ENCODE peak calls at places on chromosome 16, in ten cellular contexts. One of them, this sample, is unnamed.
A peak's percentile ranks its signal among the peaks of the same experiment; 100 is the strongest.

GRCh38 chr16:49924078-49924477 is 68.2 kb upstream of the ZNF423 start:
- DNase-seq in bronchial epithelial cell: no peak
- DNase-seq in WTC11: no peak
- DNase-seq in astrocyte of the cerebellum: no peak
- DNase-seq in left ventricle myocardium inferior: no peak
- DNase-seq in cardiac fibroblast: peak; percentile 5
- DNase-seq in fibroblast of pulmonary artery: no peak
- DNase-seq in neural progenitor cell: no peak
- DNase-seq in stomach: no peak
- DNase-seq in GM13976: no peak
- DNase-seq in this sample: no peak

GRCh38 chr16:30948956-30949654 is at the start of gene ORAI3:
- DNase-seq in GM13976: peak; percentile 89
- DNase-seq in bronchial epithelial cell: peak; percentile 54
- DNase-seq in astrocyte of the cerebellum: no peak
- DNase-seq in neural progenitor cell: peak; percentile 84
- DNase-seq in fibroblast of pulmonary artery: peak; percentile 66
- DNase-seq in cardiac fibroblast: peak; percentile 62
- DNase-seq in WTC11: peak; percentile 69
- DNase-seq in stomach: peak; percentile 77
- DNase-seq in left ventricle myocardium inferior: peak; percentile 84
- DNase-seq in this sample: no peak

GRCh38 chr16:64864232-64864803 is 257.5 kb downstream of the CDH11 start:
- DNase-seq in cardiac fibroblast: peak; percentile 96
- DNase-seq in GM13976: no peak
- DNase-seq in WTC11: no peak
- DNase-seq in bronchial epithelial cell: peak; percentile 86
- DNase-seq in neural progenitor cell: no peak
- DNase-seq in astrocyte of the cerebellum: peak; percentile 74
- DNase-seq in left ventricle myocardium inferior: no peak
- DNase-seq in stomach: no peak
- DNase-seq in fibroblast of pulmonary artery: peak; percentile 80
- DNase-seq in this sample: peak; percentile 23

GRCh38 chr16:86984975-86985655 is 332.1 kb downstream of the C16orf95 start:
- DNase-seq in WTC11: peak; percentile 33
- DNase-seq in GM13976: no peak
- DNase-seq in fibroblast of pulmonary artery: no peak
- DNase-seq in neural progenitor cell: peak; percentile 65
- DNase-seq in astrocyte of the cerebellum: no peak
- DNase-seq in stomach: no peak
- DNase-seq in bronchial epithelial cell: no peak
- DNase-seq in left ventricle myocardium inferior: peak; percentile 75
- DNase-seq in cardiac fibroblast: no peak
- DNase-seq in this sample: no peak

GRCh38 chr16:51152691-51153261 is 1.7 kb upstream of the SALL1 start:
- DNase-seq in stomach: no peak
- DNase-seq in bronchial epithelial cell: no peak
- DNase-seq in left ventricle myocardium inferior: no peak
- DNase-seq in neural progenitor cell: no peak
- DNase-seq in astrocyte of the cerebellum: no peak
- DNase-seq in WTC11: no peak
- DNase-seq in fibroblast of pulmonary artery: peak; percentile 21
- DNase-seq in cardiac fibroblast: peak; percentile 12
- DNase-seq in GM13976: no peak
- DNase-seq in this sample: no peak

GRCh38 chr16:75011634-75012307 is 12.9 kb downstream of the ZNRF1 start:
- DNase-seq in cardiac fibroblast: peak; percentile 96
- DNase-seq in astrocyte of the cerebellum: peak; percentile 86
- DNase-seq in fibroblast of pulmonary artery: peak; percentile 85
- DNase-seq in stomach: no peak
- DNase-seq in left ventricle myocardium inferior: no peak
- DNase-seq in WTC11: no peak
- DNase-seq in GM13976: peak; percentile 63
- DNase-seq in neural progenitor cell: no peak
- DNase-seq in bronchial epithelial cell: peak; percentile 97
- DNase-seq in this sample: peak; percentile 49

GRCh38 chr16:22685162-22685830 is 128.7 kb upstream of the HS3ST2 start:
- DNase-seq in neural progenitor cell: no peak
- DNase-seq in left ventricle myocardium inferior: peak; percentile 46
- DNase-seq in GM13976: no peak
- DNase-seq in astrocyte of the cerebellum: no peak
- DNase-seq in stomach: no peak
- DNase-seq in WTC11: no peak
- DNase-seq in cardiac fibroblast: peak; percentile 76
- DNase-seq in bronchial epithelial cell: no peak
- DNase-seq in fibroblast of pulmonary artery: no peak
- DNase-seq in this sample: no peak

GRCh38 chr16:47664653-47665325 is 203.7 kb downstream of the PHKB start:
- DNase-seq in GM13976: no peak
- DNase-seq in neural progenitor cell: no peak
- DNase-seq in left ventricle myocardium inferior: no peak
- DNase-seq in astrocyte of the cerebellum: no peak
- DNase-seq in bronchial epithelial cell: no peak
- DNase-seq in cardiac fibroblast: no peak
- DNase-seq in fibroblast of pulmonary artery: no peak
- DNase-seq in stomach: peak; percentile 48
- DNase-seq in WTC11: no peak
- DNase-seq in this sample: peak; percentile 12

GRCh38 chr16:73329363-73330306 is 281.7 kb upstream of the ZFHX3 start:
- DNase-seq in GM13976: no peak
- DNase-seq in left ventricle myocardium inferior: no peak
- DNase-seq in neural progenitor cell: peak; percentile 51
- DNase-seq in cardiac fibroblast: no peak
- DNase-seq in stomach: no peak
- DNase-seq in WTC11: peak; percentile 22
- DNase-seq in fibroblast of pulmonary artery: no peak
- DNase-seq in bronchial epithelial cell: no peak
- DNase-seq in astrocyte of the cerebellum: no peak
- DNase-seq in this sample: no peak

GRCh38 chr16:52547001-52547833 is at the start of gene TOX3:
- DNase-seq in bronchial epithelial cell: no peak
- DNase-seq in stomach: peak; percentile 78
- DNase-seq in neural progenitor cell: peak; percentile 92
- DNase-seq in WTC11: peak; percentile 67
- DNase-seq in fibroblast of pulmonary artery: no peak
- DNase-seq in left ventricle myocardium inferior: no peak
- DNase-seq in cardiac fibroblast: no peak
- DNase-seq in GM13976: peak; percentile 9
- DNase-seq in astrocyte of the cerebellum: no peak
- DNase-seq in this sample: no peak

GRCh38 chr16:81927561-81928185 is 83.6 kb downstream of the SDR42E1 start:
- DNase-seq in GM13976: peak; percentile 6
- DNase-seq in bronchial epithelial cell: no peak
- DNase-seq in left ventricle myocardium inferior: no peak
- DNase-seq in astrocyte of the cerebellum: no peak
- DNase-seq in fibroblast of pulmonary artery: no peak
- DNase-seq in stomach: no peak
- DNase-seq in neural progenitor cell: no peak
- DNase-seq in WTC11: no peak
- DNase-seq in cardiac fibroblast: no peak
- DNase-seq in this sample: no peak

GRCh38 chr16:88685156-88686061 is 898 bp downstream of the SNAI3 start:
- DNase-seq in left ventricle myocardium inferior: no peak
- DNase-seq in cardiac fibroblast: peak; percentile 68
- DNase-seq in neural progenitor cell: peak; percentile 52
- DNase-seq in astrocyte of the cerebellum: no peak
- DNase-seq in GM13976: no peak
- DNase-seq in bronchial epithelial cell: peak; percentile 59
- DNase-seq in fibroblast of pulmonary artery: peak; percentile 45
- DNase-seq in stomach: no peak
- DNase-seq in WTC11: peak; percentile 50
- DNase-seq in this sample: no peak

GRCh38 chr16:1430214-1430758 is 592 bp upstream of the PERCC1 start:
- DNase-seq in left ventricle myocardium inferior: no peak
- DNase-seq in astrocyte of the cerebellum: no peak
- DNase-seq in stomach: no peak
- DNase-seq in GM13976: no peak
- DNase-seq in WTC11: no peak
- DNase-seq in cardiac fibroblast: no peak
- DNase-seq in neural progenitor cell: no peak
- DNase-seq in bronchial epithelial cell: no peak
- DNase-seq in fibroblast of pulmonary artery: no peak
- DNase-seq in this sample: no peak

GRCh38 chr16:57475711-57476339 is 10.5 kb downstream of the DOK4 start:
- DNase-seq in GM13976: peak; percentile 88
- DNase-seq in left ventricle myocardium inferior: no peak
- DNase-seq in astrocyte of the cerebellum: no peak
- DNase-seq in neural progenitor cell: peak; percentile 89
- DNase-seq in WTC11: peak; percentile 95
- DNase-seq in fibroblast of pulmonary artery: peak; percentile 69
- DNase-seq in cardiac fibroblast: peak; percentile 35
- DNase-seq in bronchial epithelial cell: no peak
- DNase-seq in stomach: no peak
- DNase-seq in this sample: no peak

GRCh38 chr16:55943257-55943656 is 68.1 kb upstream of the CES5A start:
- DNase-seq in WTC11: no peak
- DNase-seq in astrocyte of the cerebellum: no peak
- DNase-seq in fibroblast of pulmonary artery: no peak
- DNase-seq in neural progenitor cell: no peak
- DNase-seq in cardiac fibroblast: no peak
- DNase-seq in left ventricle myocardium inferior: no peak
- DNase-seq in stomach: no peak
- DNase-seq in GM13976: no peak
- DNase-seq in bronchial epithelial cell: no peak
- DNase-seq in this sample: no peak

GRCh38 chr16:89060207-89060794 is 33.4 kb upstream of the ACSF3 start:
- DNase-seq in left ventricle myocardium inferior: no peak
- DNase-seq in WTC11: no peak
- DNase-seq in stomach: no peak
- DNase-seq in cardiac fibroblast: no peak
- DNase-seq in GM13976: peak; percentile 84
- DNase-seq in bronchial epithelial cell: no peak
- DNase-seq in neural progenitor cell: no peak
- DNase-seq in fibroblast of pulmonary artery: no peak
- DNase-seq in astrocyte of the cerebellum: no peak
- DNase-seq in this sample: no peak

GRCh38 chr16:4612977-4613635 is 1.6 kb downstream of the UBALD1 start:
- DNase-seq in cardiac fibroblast: no peak
- DNase-seq in fibroblast of pulmonary artery: no peak
- DNase-seq in GM13976: no peak
- DNase-seq in left ventricle myocardium inferior: no peak
- DNase-seq in bronchial epithelial cell: peak; percentile 45
- DNase-seq in neural progenitor cell: no peak
- DNase-seq in astrocyte of the cerebellum: no peak
- DNase-seq in stomach: no peak
- DNase-seq in WTC11: no peak
- DNase-seq in this sample: no peak
- TF ChIP-seq CTCF in cardiac fibroblast: no peak
- TF ChIP-seq CTCF in fibroblast of pulmonary artery: no peak
- TF ChIP-seq CTCF in GM13976: no peak
- TF ChIP-seq CTCF in left ventricle myocardium inferior: no peak
- TF ChIP-seq CTCF in bronchial epithelial cell: no peak
- TF ChIP-seq CTCF in neural progenitor cell: no peak
- TF ChIP-seq CTCF in astrocyte of the cerebellum: no peak
- TF ChIP-seq CTCF in stomach: no peak
- TF ChIP-seq CTCF in WTC11: no peak
- TF ChIP-seq CTCF in this sample: no peak

DNA sequence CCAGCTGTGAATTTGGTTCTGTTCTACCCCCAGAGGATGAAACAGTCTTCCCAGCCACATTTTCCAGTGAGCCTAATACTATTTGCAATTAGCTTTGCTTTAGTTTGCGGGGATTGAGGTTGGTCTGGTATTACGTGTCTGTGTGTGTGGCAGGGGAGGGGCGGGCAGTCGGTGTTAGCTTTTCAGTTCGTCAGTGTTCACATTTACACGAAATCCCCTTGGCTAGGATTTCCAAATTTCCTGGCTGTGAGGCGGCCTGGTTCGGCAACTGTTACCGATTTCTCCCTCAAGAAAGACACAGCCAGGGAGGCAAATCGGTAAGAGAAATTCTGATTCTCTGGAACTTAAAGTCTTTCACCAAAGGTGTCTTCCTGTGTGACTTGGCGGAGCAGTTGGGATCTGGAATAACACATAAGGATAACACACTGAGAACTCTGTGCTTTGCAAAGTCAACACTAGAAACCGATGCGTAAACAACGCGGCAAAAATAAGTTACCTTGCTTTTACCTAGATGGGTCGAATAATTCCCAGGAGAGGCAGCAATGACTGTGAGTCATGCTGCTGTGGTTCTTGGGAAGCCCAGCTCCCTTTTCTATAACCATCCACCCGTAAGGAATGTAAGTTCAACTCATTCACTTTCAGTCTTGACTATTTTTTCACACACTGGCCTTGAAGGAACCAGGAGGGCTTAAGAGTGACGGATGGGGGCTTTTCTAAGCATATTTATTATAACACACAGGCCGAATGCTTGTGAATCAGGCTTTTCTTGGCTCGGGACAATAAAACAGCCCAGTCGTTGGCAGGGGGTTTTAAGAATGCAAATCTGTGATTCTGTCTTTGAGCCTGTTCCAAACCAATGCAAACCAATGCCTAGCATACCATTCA is 24.3 kb downstream of the GPRC5B start:
- DNase-seq in GM13976: no peak
- DNase-seq in fibroblast of pulmonary artery: peak; percentile 42
- DNase-seq in astrocyte of the cerebellum: peak; percentile 98
- DNase-seq in cardiac fibroblast: peak; percentile 48
- DNase-seq in WTC11: no peak
- DNase-seq in bronchial epithelial cell: peak; percentile 45
- DNase-seq in stomach: no peak
- DNase-seq in left ventricle myocardium inferior: no peak
- DNase-seq in neural progenitor cell: peak; percentile 56
- DNase-seq in this sample: peak; percentile 34
- TF ChIP-seq CTCF in GM13976: no peak
- TF ChIP-seq CTCF in fibroblast of pulmonary artery: no peak
- TF ChIP-seq CTCF in astrocyte of the cerebellum: no peak
- TF ChIP-seq CTCF in cardiac fibroblast: no peak
- TF ChIP-seq CTCF in WTC11: no peak
- TF ChIP-seq CTCF in bronchial epithelial cell: no peak
- TF ChIP-seq CTCF in stomach: no peak
- TF ChIP-seq CTCF in left ventricle myocardium inferior: no peak
- TF ChIP-seq CTCF in neural progenitor cell: no peak
- TF ChIP-seq CTCF in this sample: no peak

DNA sequence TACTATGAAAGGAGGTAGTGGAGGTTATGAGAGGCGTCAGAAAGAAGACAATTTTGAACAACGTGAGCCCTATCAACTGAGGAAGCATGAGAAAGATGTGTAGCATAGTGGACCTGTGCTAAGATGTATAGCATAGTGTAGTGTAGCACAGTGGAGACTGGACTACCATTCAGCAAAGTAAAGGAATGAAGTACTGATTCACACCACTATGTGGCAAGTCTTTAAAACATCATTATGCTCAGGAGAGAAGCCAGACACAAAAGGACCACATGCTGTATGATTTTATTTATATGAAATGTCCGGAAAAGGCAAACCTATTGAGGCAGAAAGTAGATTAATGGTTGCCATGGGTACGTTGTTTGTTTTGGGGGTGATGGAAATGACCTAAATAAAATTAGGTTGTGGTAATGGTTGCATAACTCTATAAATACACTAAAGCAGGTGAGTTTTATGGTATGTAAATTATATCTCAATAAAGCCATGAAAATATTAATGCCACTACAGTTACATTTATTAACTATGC is 20.4 kb upstream of the XYLT1 start:
- DNase-seq in WTC11: no peak
- DNase-seq in neural progenitor cell: no peak
- DNase-seq in GM13976: no peak
- DNase-seq in astrocyte of the cerebellum: no peak
- DNase-seq in bronchial epithelial cell: no peak
- DNase-seq in fibroblast of pulmonary artery: no peak
- DNase-seq in cardiac fibroblast: no peak
- DNase-seq in left ventricle myocardium inferior: no peak
- DNase-seq in stomach: no peak
- DNase-seq in this sample: no peak
- TF ChIP-seq CTCF in WTC11: no peak
- TF ChIP-seq CTCF in neural progenitor cell: no peak
- TF ChIP-seq CTCF in GM13976: no peak
- TF ChIP-seq CTCF in astrocyte of the cerebellum: no peak
- TF ChIP-seq CTCF in bronchial epithelial cell: no peak
- TF ChIP-seq CTCF in fibroblast of pulmonary artery: no peak
- TF ChIP-seq CTCF in cardiac fibroblast: no peak
- TF ChIP-seq CTCF in left ventricle myocardium inferior: no peak
- TF ChIP-seq CTCF in stomach: no peak
- TF ChIP-seq CTCF in this sample: no peak

GRCh38 chr16:78458588-78458987 is 359.1 kb downstream of the WWOX start:
- DNase-seq in cardiac fibroblast: no peak
- DNase-seq in neural progenitor cell: no peak
- DNase-seq in fibroblast of pulmonary artery: no peak
- DNase-seq in astrocyte of the cerebellum: no peak
- DNase-seq in bronchial epithelial cell: no peak
- DNase-seq in stomach: no peak
- DNase-seq in left ventricle myocardium inferior: no peak
- DNase-seq in WTC11: no peak
- DNase-seq in GM13976: no peak
- DNase-seq in this sample: no peak
- TF ChIP-seq CTCF in cardiac fibroblast: no peak
- TF ChIP-seq CTCF in neural progenitor cell: peak; percentile 39
- TF ChIP-seq CTCF in fibroblast of pulmonary artery: no peak
- TF ChIP-seq CTCF in astrocyte of the cerebellum: no peak
- TF ChIP-seq CTCF in bronchial epithelial cell: no peak
- TF ChIP-seq CTCF in stomach: no peak
- TF ChIP-seq CTCF in left ventricle myocardium inferior: no peak
- TF ChIP-seq CTCF in WTC11: peak; percentile 30
- TF ChIP-seq CTCF in GM13976: no peak
- TF ChIP-seq CTCF in this sample: no peak

This sample was measured in AG09319.